ENCODE peak calls at places on chromosomes 6 and 20, in nine cellular contexts. F is AG09309; K is ascending aorta; V is pancreas; C is PC-3; L is dorsolateral prefrontal cortex; S is CD8-positive, alpha-beta T cell; T is brain microvascular endothelial cell; M is lower leg skin. I is an unnamed sample.

GRCh38 chr6:154995241-154996162 is at the start of gene TIAM2:
- DNase-seq in F (no peak), K (no peak), V (no peak), C (no peak), L (no peak), S (no peak), T (no peak), M (no peak), I (no peak)

GRCh38 chr6:104771258-104771832 is 88.4 kb downstream of the HACE1 start:
- DNase-seq in F (no peak), K (no peak), V (no peak), C (peak), L (no peak), S (no peak), T (no peak), M (no peak), I (peak)

GRCh38 chr20:8242827-8243764 is 111.0 kb downstream of the PLCB1 start:
- DNase-seq in F (no peak), K (no peak), V (no peak), C (no peak), L (no peak), S (no peak), T (no peak), M (no peak), I (no peak)

GRCh38 chr6:34389034-34389433 is 3.4 kb downstream of the NUDT3 start:
- DNase-seq in F (no peak), K (no peak), V (no peak), C (no peak), L (no peak), S (no peak), T (no peak), M (no peak), I (no peak)

GRCh38 chr6:55980627-55981211 is 105.3 kb upstream of the BMP5 start:
- DNase-seq in F (peak), K (no peak), V (no peak), C (peak), L (no peak), S (no peak), T (peak), M (no peak), I (peak)

GRCh38 chr6:129007819-129008218 is 124.9 kb downstream of the LAMA2 start:
- DNase-seq in F (no peak), K (no peak), V (no peak), C (no peak), L (no peak), S (no peak), T (no peak), M (no peak), I (no peak)

GRCh38 chr6:142728910-142729481 is 216.0 kb downstream of the HIVEP2 start:
- DNase-seq in F (peak), K (no peak), V (no peak), C (no peak), L (no peak), S (no peak), T (peak), M (no peak), I (no peak)

GRCh38 chr6:7389162-7389450 is 436 bp downstream of the CAGE1 start:
- DNase-seq in F (no peak), K (no peak), V (no peak), C (peak), L (no peak), S (no peak), T (peak), M (no peak), I (no peak)

GRCh38 chr20:44401052-44401769 is 45.7 kb downstream of the HNF4A start:
- DNase-seq in F (no peak), K (no peak), V (no peak), C (no peak), L (no peak), S (no peak), T (no peak), M (no peak), I (no peak)

GRCh38 chr20:13996265-13996664 is 949 bp downstream of the MACROD2 start:
- DNase-seq in F (no peak), K (no peak), V (no peak), C (peak), L (no peak), S (no peak), T (no peak), M (no peak), I (no peak)

GRCh38 chr20:25480797-25481196 is 73.3 kb downstream of the GINS1 start:
- DNase-seq in F (no peak), K (no peak), V (no peak), C (no peak), L (no peak), S (no peak), T (no peak), M (no peak), I (no peak)

GRCh38 chr6:147738089-147738488 is 229.6 kb downstream of the SAMD5 start:
- DNase-seq in F (no peak), K (no peak), V (no peak), C (no peak), L (no peak), S (no peak), T (no peak), M (no peak), I (no peak)

GRCh38 chr6:99810942-99811633 is 182.9 kb downstream of the MCHR2 start:
- DNase-seq in F (no peak), K (no peak), V (no peak), C (no peak), L (no peak), S (no peak), T (no peak), M (no peak), I (no peak)

GRCh38 chr6:42042108-42042507 is 8.2 kb upstream of the TAF8 start:
- DNase-seq in F (no peak), K (no peak), V (no peak), C (no peak), L (no peak), S (no peak), T (no peak), M (no peak), I (no peak)

GRCh38 chr6:104572901-104573300 is 286.8 kb downstream of the HACE1 start:
- DNase-seq in F (no peak), K (no peak), V (no peak), C (no peak), L (no peak), S (no peak), T (no peak), M (no peak), I (no peak)

GRCh38 chr6:52221302-52221701 is 23.0 kb downstream of the IL17F start:
- DNase-seq in F (no peak), K (no peak), V (no peak), C (no peak), L (no peak), S (no peak), T (no peak), M (no peak), I (peak)

GRCh38 chr6:9028086-9028485 is 592.7 kb upstream of the SLC35B3 start:
- DNase-seq in F (no peak), K (no peak), V (no peak), C (no peak), L (no peak), S (no peak), T (no peak), M (no peak), I (no peak)

GRCh38 chr6:23754197-23754596 is 371.8 kb upstream of the NRSN1 start:
- DNase-seq in F (no peak), K (no peak), V (no peak), C (peak), L (no peak), S (no peak), T (no peak), M (no peak), I (no peak)

GRCh38 chr20:47927944-47928343 is 142.7 kb upstream of the SULF2 start:
- DNase-seq in F (no peak), K (no peak), V (no peak), C (peak), L (no peak), S (no peak), T (no peak), M (peak), I (no peak)

GRCh38 chr6:169176361-169176991 is 77.2 kb downstream of the THBS2 start:
- DNase-seq in F (no peak), K (no peak), V (no peak), C (no peak), L (no peak), S (no peak), T (no peak), M (no peak), I (no peak)

GRCh38 chr20:45679650-45680049 is 9.6 kb upstream of the WFDC11 start:
- DNase-seq in F (no peak), K (no peak), V (no peak), C (no peak), L (no peak), S (no peak), T (no peak), M (no peak), I (no peak)

GRCh38 chr20:59830107-59831023 is 103.1 kb downstream of the SYCP2 start:
- DNase-seq in F (no peak), K (no peak), V (no peak), C (peak), L (no peak), S (no peak), T (no peak), M (peak), I (no peak)

GRCh38 chr6:16985484-16986284 is 116.2 kb upstream of the STMND1 start:
- DNase-seq in F (peak), K (no peak), V (no peak), C (no peak), L (no peak), S (no peak), T (peak), M (no peak), I (no peak)

GRCh38 chr6:108526739-108527174 is 34.0 kb upstream of the FOXO3 start:
- DNase-seq in F (peak), K (no peak), V (peak), C (peak), L (no peak), S (no peak), T (peak), M (no peak), I (peak)

GRCh38 chr20:13771853-13772453 is 12.8 kb downstream of the ESF1 start:
- DNase-seq in F (no peak), K (no peak), V (no peak), C (peak), L (no peak), S (no peak), T (no peak), M (no peak), I (no peak)

GRCh38 chr6:87230801-87231200 is 75.4 kb downstream of the ZNF292 start:
- DNase-seq in F (no peak), K (no peak), V (no peak), C (no peak), L (no peak), S (no peak), T (no peak), M (no peak), I (no peak)

GRCh38 chr6:15399651-15400470 is 154.0 kb downstream of the JARID2 start:
- DNase-seq in F (no peak), K (peak), V (peak), C (peak), L (peak), S (no peak), T (peak), M (peak), I (no peak)

GRCh38 chr6:150632785-150633465 is 33.2 kb downstream of the PLEKHG1 start:
- DNase-seq in F (no peak), K (no peak), V (no peak), C (no peak), L (no peak), S (no peak), T (no peak), M (no peak), I (peak)

GRCh38 chr6:4059115-4059777 is 19.7 kb downstream of the FAM217A start:
- DNase-seq in F (peak), K (no peak), V (no peak), C (peak), L (no peak), S (peak), T (peak), M (no peak), I (no peak)
- TF ChIP-seq CTCF in F (peak), K (no peak), V (no peak), C (no peak), L (no peak), S (peak), T (peak), M (no peak), I (no peak)

DNA sequence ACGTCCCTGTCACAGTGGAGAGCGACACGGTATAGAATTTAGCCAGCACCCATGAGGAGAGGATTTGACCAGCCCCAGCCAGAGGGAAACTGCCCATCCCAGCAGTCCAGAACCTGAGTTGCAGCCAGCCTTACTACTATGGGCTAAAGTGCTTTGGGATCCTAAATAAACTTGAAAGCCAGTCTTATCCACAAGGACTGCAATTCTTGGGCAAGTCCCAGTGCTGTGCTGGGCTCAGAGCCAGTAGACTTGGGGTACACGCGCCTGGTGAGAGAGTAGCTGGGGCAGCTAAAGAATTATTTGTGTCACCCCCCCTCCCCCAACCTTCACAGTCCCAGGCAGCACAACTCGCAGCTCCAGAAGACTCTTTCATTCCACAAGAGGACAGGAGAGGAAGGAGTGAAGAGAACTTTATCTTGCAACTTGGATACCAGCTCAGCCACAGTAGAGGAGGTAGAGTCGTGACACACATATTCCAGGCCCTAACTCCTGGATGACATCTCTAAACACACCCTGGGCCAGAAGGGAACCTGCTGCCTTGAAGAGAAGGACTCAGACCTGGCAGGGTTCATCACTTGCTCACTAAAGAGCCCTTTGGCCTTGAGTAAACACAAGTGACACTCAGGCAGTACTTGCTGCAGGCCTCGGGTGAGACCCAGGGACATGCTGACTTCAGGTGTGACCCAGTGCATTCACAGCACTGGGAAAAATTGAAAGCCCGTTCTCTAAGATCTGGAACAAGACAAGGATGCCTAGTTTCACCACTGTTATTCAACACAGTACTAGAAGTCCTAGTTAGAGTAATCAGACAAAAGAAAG is 100.3 kb downstream of the REV3L start:
- DNase-seq in F (no peak), K (no peak), V (no peak), C (no peak), L (peak), S (no peak), T (no peak), M (no peak), I (no peak)
- H3K4me3 ChIP-seq in F (no peak), K (no peak), V (no peak), C (no peak), L (no peak), S (no peak), T (no peak), M (no peak), I (no peak)

DNA sequence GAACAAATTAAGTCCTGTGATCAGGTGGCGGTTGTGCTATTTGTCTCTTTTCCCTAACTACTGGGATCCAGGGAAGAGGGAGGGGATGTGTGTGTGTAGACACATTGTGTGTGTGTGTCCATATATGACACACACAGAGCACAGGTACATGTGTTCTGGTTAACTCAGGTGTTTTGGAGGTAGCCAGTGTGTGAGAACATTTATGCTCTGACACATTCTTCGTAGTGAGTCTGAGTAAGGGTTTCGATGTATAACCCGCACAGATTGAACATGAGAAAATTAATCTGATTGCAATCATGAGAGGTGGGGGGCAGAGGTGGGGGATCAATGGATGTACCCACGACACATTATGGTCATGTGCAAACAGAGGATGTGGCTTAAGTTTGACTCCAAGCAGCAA is 12.6 kb downstream of the ZC3H12D start:
- DNase-seq in F (no peak), K (no peak), V (no peak), C (no peak), L (no peak), S (no peak), T (no peak), M (no peak), I (peak)
- TF ChIP-seq CTCF in F (no peak), K (no peak), V (no peak), C (no peak), L (no peak), S (no peak), T (no peak), M (no peak), I (no peak)

GRCh38 chr20:15396026-15396425 is 1058.6 kb upstream of the FLRT3 start:
- DNase-seq in F (no peak), K (no peak), V (no peak), C (peak), L (no peak), S (no peak), T (no peak), M (no peak), I (no peak)

GRCh38 chr20:15396900-15397299 is 1059.5 kb upstream of the FLRT3 start:
- DNase-seq in F (no peak), K (no peak), V (no peak), C (no peak), L (no peak), S (no peak), T (peak), M (no peak), I (no peak)

GRCh38 chr20:15399781-15400180 is 1062.4 kb upstream of the FLRT3 start:
- DNase-seq in F (no peak), K (no peak), V (no peak), C (no peak), L (no peak), S (no peak), T (no peak), M (no peak), I (no peak)

GRCh38 chr20:15395457-15395856 is 1058.0 kb upstream of the FLRT3 start:
- DNase-seq in F (no peak), K (no peak), V (no peak), C (no peak), L (no peak), S (no peak), T (no peak), M (no peak), I (peak)
- H3K4me3 ChIP-seq in F (no peak), K (no peak), V (no peak), C (no peak), L (no peak), S (no peak), T (no peak), M (no peak), I (no peak)

DNA sequence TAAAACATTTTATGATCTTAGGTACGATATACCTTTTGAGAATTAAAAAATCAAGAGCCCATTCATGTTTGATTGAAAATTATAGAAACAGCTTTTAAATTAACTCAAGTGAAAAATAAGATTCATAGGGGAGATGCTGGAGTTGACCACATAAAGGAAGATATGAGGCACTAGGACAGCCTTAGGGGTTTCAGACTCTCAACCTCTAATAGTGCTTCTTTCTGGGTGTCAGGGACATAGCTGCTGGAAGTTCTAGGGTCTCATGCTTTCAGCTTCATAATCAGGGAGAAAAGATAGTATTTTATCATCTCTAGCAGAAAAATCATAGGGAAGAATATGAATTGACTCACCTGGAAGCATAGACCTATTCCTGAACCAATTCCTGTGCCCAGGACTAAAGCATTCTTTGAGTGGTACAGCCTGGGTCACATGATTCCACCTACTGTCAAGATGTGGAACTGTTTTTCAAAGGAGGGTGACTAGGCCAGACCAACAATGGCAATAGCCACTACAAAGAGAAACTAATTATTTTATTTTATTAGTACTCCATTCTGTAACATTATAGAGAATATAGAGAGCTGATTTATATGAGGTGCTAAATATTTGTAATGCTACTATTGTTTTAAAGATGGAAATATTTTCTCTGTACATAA is 27.8 kb upstream of the CENPW start:
- DNase-seq in F (no peak), K (no peak), V (no peak), C (peak), L (no peak), S (no peak), T (no peak), M (no peak), I (peak)
- TF ChIP-seq CTCF in F (peak), K (no peak), V (no peak), C (peak), L (no peak), S (no peak), T (peak), M (no peak), I (peak)

DNA sequence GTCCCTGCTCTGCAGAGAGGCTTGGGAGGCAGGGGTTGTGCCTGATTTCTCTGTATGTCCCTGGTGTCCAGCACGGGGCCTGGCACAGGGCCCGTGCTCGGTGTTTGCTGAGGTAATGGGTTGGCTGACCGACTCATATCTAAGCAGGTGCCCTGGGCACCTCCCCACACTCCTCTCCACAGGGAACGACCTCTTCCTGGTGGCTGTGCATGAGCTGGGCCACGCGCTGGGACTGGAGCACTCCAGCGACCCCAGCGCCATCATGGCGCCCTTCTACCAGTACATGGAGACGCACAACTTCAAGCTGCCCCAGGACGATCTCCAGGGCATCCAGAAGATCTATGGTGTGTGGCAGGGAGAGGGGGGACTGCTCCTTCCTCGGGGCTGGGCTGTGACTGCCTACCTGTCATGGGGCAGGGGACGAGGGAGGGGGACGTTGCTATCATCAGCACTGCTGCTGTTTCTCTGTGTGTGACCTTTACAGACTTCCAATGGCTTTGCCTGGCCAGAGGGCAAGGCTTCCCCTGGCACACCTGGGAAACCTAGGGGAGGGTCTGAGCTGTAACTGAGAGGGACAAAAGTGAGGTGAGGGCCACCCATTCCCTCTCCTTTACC is 14.2 kb downstream of the MMP24OS start:
- DNase-seq in F (no peak), K (no peak), V (peak), C (peak), L (no peak), S (no peak), T (no peak), M (no peak), I (no peak)
- H3K4me3 ChIP-seq in F (no peak), K (peak), V (peak), C (peak), L (no peak), S (no peak), T (no peak), M (no peak), I (no peak)

DNA sequence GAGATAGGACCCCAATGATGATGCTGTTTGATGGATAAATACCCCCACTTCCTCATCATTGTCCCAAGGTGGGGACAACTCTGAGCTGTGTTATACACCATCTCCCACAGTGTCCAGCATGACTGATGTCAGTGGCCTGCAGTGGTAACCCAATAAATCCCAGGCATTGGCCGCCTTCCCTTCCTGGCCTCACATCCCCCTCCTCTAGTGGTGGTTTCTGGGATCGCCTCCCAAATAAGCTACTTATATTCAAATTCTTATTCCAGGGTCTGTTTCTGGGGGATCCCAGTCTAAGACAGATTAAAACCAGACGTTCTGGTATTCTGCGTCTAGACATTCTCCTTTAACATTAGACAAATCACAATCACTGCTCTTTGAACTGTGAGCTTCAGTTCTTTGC is 90.6 kb downstream of the SCP2D1 start:
- DNase-seq in F (no peak), K (no peak), V (no peak), C (no peak), L (no peak), S (no peak), T (no peak), M (no peak), I (no peak)
- TF ChIP-seq CTCF in F (no peak), K (no peak), V (no peak), C (no peak), L (no peak), S (no peak), T (no peak), M (no peak), I (peak)